ENCODE peak calls at places on chromosome 13, in nine cellular contexts. One of them, this sample, is unnamed.

GRCh38 chr13:113647351-113648217 is 10.4 kb downstream of the ATP4B start:
- DNase-seq in AG09319: no peak
- DNase-seq in non-pigmented ciliary epithelial cell: no peak
- DNase-seq in aorta: peak; percentile 95
- DNase-seq in AG08395: peak; percentile 48
- DNase-seq in germinal center: no peak
- DNase-seq in stimulated activated CD4-positive, alpha-beta T cell treated with anti-CD3 and anti-CD28 coated beads, Interleukin-1b, Interleukin-23, amount 100 ng/mL, for 4 hours: no peak
- DNase-seq in NCI-H748 treated with DMSO at 0.1 percent for 48 hours: peak; percentile 50
- DNase-seq in NCI-H2029: peak; percentile 77
- DNase-seq in this sample: peak; percentile 94

GRCh38 chr13:73983109-73983508 is 151.1 kb downstream of the KLF12 start:
- DNase-seq in aorta: no peak
- DNase-seq in AG09319: no peak
- DNase-seq in non-pigmented ciliary epithelial cell: no peak
- DNase-seq in NCI-H2029: no peak
- DNase-seq in stimulated activated CD4-positive, alpha-beta T cell treated with anti-CD3 and anti-CD28 coated beads, Interleukin-1b, Interleukin-23, amount 100 ng/mL, for 4 hours: no peak
- DNase-seq in NCI-H748 treated with DMSO at 0.1 percent for 48 hours: no peak
- DNase-seq in germinal center: no peak
- DNase-seq in AG08395: no peak
- DNase-seq in this sample: no peak

GRCh38 chr13:44049546-44049945 is 169.8 kb downstream of the LACC1 start:
- DNase-seq in germinal center: no peak
- DNase-seq in AG08395: no peak
- DNase-seq in non-pigmented ciliary epithelial cell: no peak
- DNase-seq in AG09319: no peak
- DNase-seq in NCI-H748 treated with DMSO at 0.1 percent for 48 hours: no peak
- DNase-seq in stimulated activated CD4-positive, alpha-beta T cell treated with anti-CD3 and anti-CD28 coated beads, Interleukin-1b, Interleukin-23, amount 100 ng/mL, for 4 hours: no peak
- DNase-seq in NCI-H2029: peak; percentile 36
- DNase-seq in aorta: no peak
- DNase-seq in this sample: no peak

GRCh38 chr13:46675016-46675415 is 121.9 kb downstream of the ESD start:
- DNase-seq in AG08395: no peak
- DNase-seq in germinal center: no peak
- DNase-seq in non-pigmented ciliary epithelial cell: no peak
- DNase-seq in aorta: no peak
- DNase-seq in NCI-H748 treated with DMSO at 0.1 percent for 48 hours: peak; percentile 90
- DNase-seq in stimulated activated CD4-positive, alpha-beta T cell treated with anti-CD3 and anti-CD28 coated beads, Interleukin-1b, Interleukin-23, amount 100 ng/mL, for 4 hours: no peak
- DNase-seq in AG09319: no peak
- DNase-seq in NCI-H2029: peak; percentile 49
- DNase-seq in this sample: no peak

GRCh38 chr13:109336730-109337129 is 449.7 kb downstream of the IRS2 start:
- DNase-seq in aorta: no peak
- DNase-seq in non-pigmented ciliary epithelial cell: peak; percentile 83
- DNase-seq in AG09319: peak; percentile 16
- DNase-seq in NCI-H748 treated with DMSO at 0.1 percent for 48 hours: no peak
- DNase-seq in stimulated activated CD4-positive, alpha-beta T cell treated with anti-CD3 and anti-CD28 coated beads, Interleukin-1b, Interleukin-23, amount 100 ng/mL, for 4 hours: no peak
- DNase-seq in germinal center: no peak
- DNase-seq in NCI-H2029: no peak
- DNase-seq in AG08395: peak; percentile 44
- DNase-seq in this sample: no peak

GRCh38 chr13:19713186-19713965 is 69.4 kb downstream of the PSPC1 start:
- DNase-seq in AG08395: peak; percentile 6
- DNase-seq in NCI-H748 treated with DMSO at 0.1 percent for 48 hours: no peak
- DNase-seq in AG09319: no peak
- DNase-seq in aorta: no peak
- DNase-seq in NCI-H2029: no peak
- DNase-seq in germinal center: no peak
- DNase-seq in non-pigmented ciliary epithelial cell: peak; percentile 77
- DNase-seq in stimulated activated CD4-positive, alpha-beta T cell treated with anti-CD3 and anti-CD28 coated beads, Interleukin-1b, Interleukin-23, amount 100 ng/mL, for 4 hours: no peak
- DNase-seq in this sample: no peak

GRCh38 chr13:111265701-111266035 is 54.8 kb upstream of the TEX29 start:
- DNase-seq in AG08395: no peak
- DNase-seq in AG09319: no peak
- DNase-seq in stimulated activated CD4-positive, alpha-beta T cell treated with anti-CD3 and anti-CD28 coated beads, Interleukin-1b, Interleukin-23, amount 100 ng/mL, for 4 hours: no peak
- DNase-seq in aorta: no peak
- DNase-seq in NCI-H748 treated with DMSO at 0.1 percent for 48 hours: no peak
- DNase-seq in non-pigmented ciliary epithelial cell: no peak
- DNase-seq in germinal center: no peak
- DNase-seq in NCI-H2029: no peak
- DNase-seq in this sample: no peak

GRCh38 chr13:45861352-45861751 is 9.8 kb upstream of the SIAH3 start:
- DNase-seq in germinal center: no peak
- DNase-seq in AG08395: no peak
- DNase-seq in aorta: no peak
- DNase-seq in stimulated activated CD4-positive, alpha-beta T cell treated with anti-CD3 and anti-CD28 coated beads, Interleukin-1b, Interleukin-23, amount 100 ng/mL, for 4 hours: no peak
- DNase-seq in NCI-H2029: no peak
- DNase-seq in AG09319: no peak
- DNase-seq in non-pigmented ciliary epithelial cell: peak; percentile 14
- DNase-seq in NCI-H748 treated with DMSO at 0.1 percent for 48 hours: no peak
- DNase-seq in this sample: no peak

GRCh38 chr13:62613819-62614218 is 1198.2 kb upstream of the PCDH20 start:
- DNase-seq in stimulated activated CD4-positive, alpha-beta T cell treated with anti-CD3 and anti-CD28 coated beads, Interleukin-1b, Interleukin-23, amount 100 ng/mL, for 4 hours: no peak
- DNase-seq in AG08395: no peak
- DNase-seq in NCI-H748 treated with DMSO at 0.1 percent for 48 hours: no peak
- DNase-seq in NCI-H2029: no peak
- DNase-seq in germinal center: no peak
- DNase-seq in non-pigmented ciliary epithelial cell: no peak
- DNase-seq in AG09319: no peak
- DNase-seq in aorta: no peak
- DNase-seq in this sample: no peak

GRCh38 chr13:44951184-44951583 is 38.1 kb downstream of the NUFIP1 start:
- DNase-seq in aorta: no peak
- DNase-seq in AG09319: no peak
- DNase-seq in NCI-H2029: no peak
- DNase-seq in stimulated activated CD4-positive, alpha-beta T cell treated with anti-CD3 and anti-CD28 coated beads, Interleukin-1b, Interleukin-23, amount 100 ng/mL, for 4 hours: no peak
- DNase-seq in AG08395: no peak
- DNase-seq in germinal center: no peak
- DNase-seq in non-pigmented ciliary epithelial cell: no peak
- DNase-seq in NCI-H748 treated with DMSO at 0.1 percent for 48 hours: no peak
- DNase-seq in this sample: no peak

GRCh38 chr13:37640499-37640898 is 41.9 kb upstream of the POSTN start:
- DNase-seq in non-pigmented ciliary epithelial cell: no peak
- DNase-seq in stimulated activated CD4-positive, alpha-beta T cell treated with anti-CD3 and anti-CD28 coated beads, Interleukin-1b, Interleukin-23, amount 100 ng/mL, for 4 hours: no peak
- DNase-seq in NCI-H2029: no peak
- DNase-seq in NCI-H748 treated with DMSO at 0.1 percent for 48 hours: peak; percentile 51
- DNase-seq in AG08395: peak; percentile 60
- DNase-seq in aorta: no peak
- DNase-seq in germinal center: no peak
- DNase-seq in AG09319: peak; percentile 46
- DNase-seq in this sample: peak; percentile 18

This sample was measured in testis.